ENCODE peak calls at places on chromosomes 16 and 17, in five cellular contexts. U, E, T, L and H are unnamed samples.

GRCh38 chr16:78478267-78478821 is 378.9 kb downstream of the WWOX start:
- DNase-seq in U (no peak), E (peak; percentile 19), T (no peak), L (no peak), H (no peak)

GRCh38 chr16:29641561-29641960 is 21.5 kb upstream of the SPN start:
- DNase-seq in U (no peak), E (peak; percentile 36), T (peak; percentile 51), L (no peak), H (no peak)

GRCh38 chr17:66625321-66625767 is 209.6 kb upstream of the CACNG5 start:
- DNase-seq in U (no peak), E (peak; percentile 97), T (no peak), L (no peak), H (peak; percentile 52)

GRCh38 chr17:550041-550398 is 164.6 kb downstream of the VPS53 start:
- DNase-seq in U (no peak), E (no peak), T (no peak), L (no peak), H (no peak)

GRCh38 chr17:1036845-1037237 is 39.9 kb downstream of the TIMM22 start:
- DNase-seq in U (no peak), E (no peak), T (no peak), L (no peak), H (no peak)

GRCh38 chr17:29802256-29802655 is 127.8 kb downstream of the SSH2 start:
- DNase-seq in U (no peak), E (no peak), T (no peak), L (no peak), H (no peak)

GRCh38 chr17:73911726-73912359 is 267.6 kb upstream of the SDK2 start:
- DNase-seq in U (no peak), E (no peak), T (no peak), L (no peak), H (no peak)

GRCh38 chr16:23595246-23595950 is 718 bp downstream of the NDUFAB1 start:
- DNase-seq in U (no peak), E (no peak), T (no peak), L (no peak), H (no peak)

GRCh38 chr16:21697032-21697431 is 33.3 kb downstream of the OTOA start:
- DNase-seq in U (no peak), E (no peak), T (no peak), L (no peak), H (no peak)

GRCh38 chr17:58593121-58593520 is 78.7 kb upstream of the MTMR4 start:
- DNase-seq in U (no peak), E (no peak), T (no peak), L (no peak), H (no peak)

GRCh38 chr17:73697872-73698271 is 53.6 kb upstream of the SDK2 start:
- DNase-seq in U (no peak), E (no peak), T (no peak), L (no peak), H (no peak)

GRCh38 chr17:50076221-50076590 is 18.9 kb upstream of the PDK2 start:
- DNase-seq in U (no peak), E (no peak), T (no peak), L (no peak), H (no peak)

GRCh38 chr16:23650674-23651073 is 9.4 kb downstream of the DCTN5 start:
- DNase-seq in U (peak; percentile 89), E (no peak), T (no peak), L (no peak), H (peak; percentile 72)

GRCh38 chr16:30380072-30380471 is 2.3 kb downstream of the SEPTIN1 start:
- DNase-seq in U (no peak), E (no peak), T (no peak), L (no peak), H (no peak)